ENCODE peak calls at places on chromosome 10, in eight cellular contexts. L, U, T, H, S, J, I and N are unnamed samples. For H3K9me3, the result is how much of the 10 kb centered on the place peaks cover.

GRCh38 chr10:11539191-11539868 is 72.1 kb downstream of the USP6NL start:
- DNase-seq in S (no peak), I (peak), H (peak), L (no peak), U (no peak), T (no peak), J (no peak), N (no peak)

GRCh38 chr10:86645111-86645445 is 9.3 kb upstream of the OPN4 start:
- DNase-seq in H (no peak), L (no peak), T (peak), S (no peak), I (peak), J (no peak), U (no peak), N (no peak)

GRCh38 chr10:29784175-29784773 is 149.5 kb upstream of the SVIL start:
- DNase-seq in L (no peak), T (no peak), H (peak), I (peak), U (peak), S (no peak), J (peak), N (no peak)

GRCh38 chr10:86708068-86708782 is 39.9 kb downstream of the LDB3 start:
- DNase-seq in S (no peak), J (no peak), U (no peak), L (no peak), T (peak), H (no peak), I (peak), N (no peak)

GRCh38 chr10:81405399-81405798 is 469.6 kb upstream of the NRG3 start:
- DNase-seq in L (no peak), U (no peak), T (no peak), S (no peak), H (no peak), J (no peak), I (no peak), N (no peak)

GRCh38 chr10:124521429-124521871 is 59.8 kb downstream of the LHPP start:
- DNase-seq in H (no peak), J (no peak), L (no peak), U (peak), T (peak), S (no peak), I (peak), N (no peak)

GRCh38 chr10:70418229-70418628 is 14.3 kb downstream of the EIF4EBP2 start:
- DNase-seq in I (peak), T (no peak), H (peak), J (no peak), L (no peak), S (no peak), U (no peak), N (no peak)

GRCh38 chr10:30233186-30233958 is 115.7 kb downstream of the MTPAP start:
- DNase-seq in J (no peak), H (peak), L (no peak), I (peak), S (no peak), T (no peak), U (no peak), N (no peak)

GRCh38 chr10:80437227-80437626 is 16.9 kb upstream of the TSPAN14 start:
- DNase-seq in I (no peak), U (no peak), T (no peak), S (no peak), H (no peak), L (no peak), J (no peak), N (no peak)

GRCh38 chr10:98119891-98120290 is 14.6 kb upstream of the R3HCC1L start:
- DNase-seq in H (no peak), T (no peak), J (no peak), I (no peak), U (no peak), L (no peak), S (no peak), N (no peak)

GRCh38 chr10:126914561-126914960 is 9.3 kb downstream of the DOCK1 start:
- DNase-seq in L (no peak), I (no peak), J (no peak), H (no peak), T (peak), U (no peak), S (no peak), N (no peak)

GRCh38 chr10:79266543-79267312 is 80.5 kb upstream of the PPIF start:
- DNase-seq in U (peak), L (no peak), H (peak), I (peak), S (no peak), J (peak), T (peak), N (no peak)

GRCh38 chr10:121928528-121928884 is 675 bp upstream of the ATE1 start:
- DNase-seq in S (peak), I (peak), U (peak), H (peak), L (no peak), T (no peak), J (no peak), N (no peak)

GRCh38 chr10:91251430-91252056 is 31.1 kb downstream of the PCGF5 start:
- DNase-seq in H (peak), S (peak), I (no peak), U (peak), T (no peak), L (peak), J (peak), N (peak)

GRCh38 chr10:91627344-91628102 is 5.3 kb downstream of the PPP1R3C start:
- DNase-seq in S (no peak), I (peak), L (no peak), H (no peak), U (no peak), J (no peak), T (no peak), N (no peak)

GRCh38 chr10:77926566-77927342 is at the start of gene DLG5:
- DNase-seq in J (peak), S (no peak), H (peak), L (peak), I (peak), U (peak), T (peak), N (no peak)

GRCh38 chr10:59967079-59967478 is 60.7 kb upstream of the CCDC6 start:
- DNase-seq in H (no peak), I (no peak), U (no peak), L (no peak), J (no peak), T (no peak), S (no peak), N (no peak)

GRCh38 chr10:22369433-22370072 is 24.3 kb downstream of the SPAG6 start:
- DNase-seq in U (no peak), S (no peak), H (peak), T (no peak), I (no peak), L (no peak), J (no peak), N (no peak)

GRCh38 chr10:125782055-125782454 is 6.4 kb upstream of the MMP21 start:
- DNase-seq in I (no peak), L (no peak), S (no peak), U (no peak), H (no peak), J (no peak), T (peak), N (no peak)

GRCh38 chr10:116783011-116783655 is 40.8 kb upstream of the HSPA12A start:
- DNase-seq in S (no peak), J (no peak), L (no peak), I (no peak), H (peak), U (no peak), T (no peak), N (no peak)

GRCh38 chr10:32981760-32982159 is 23.7 kb upstream of the ITGB1 start:
- DNase-seq in L (no peak), I (no peak), U (peak), J (no peak), S (no peak), H (peak), T (no peak), N (no peak)

GRCh38 chr10:68559872-68560200 is 301 bp upstream of the TET1 start:
- DNase-seq in T (no peak), L (no peak), U (no peak), J (no peak), H (no peak), I (peak), S (no peak), N (no peak)

GRCh38 chr10:128751284-128751683 is 625.1 kb upstream of the MKI67 start:
- DNase-seq in I (no peak), J (no peak), H (no peak), T (no peak), U (no peak), L (no peak), S (no peak), N (no peak)

GRCh38 chr10:70626056-70626455 is 23.5 kb upstream of the PRF1 start:
- DNase-seq in J (no peak), I (no peak), T (no peak), S (no peak), H (no peak), L (no peak), U (no peak), N (no peak)

GRCh38 chr10:70890917-70891431 is 2.6 kb upstream of the PCBD1 start:
- DNase-seq in J (no peak), H (no peak), T (no peak), S (no peak), L (no peak), I (no peak), U (peak), N (no peak)

GRCh38 chr10:58775960-58776574 is 263.4 kb downstream of the BICC1 start:
- DNase-seq in S (no peak), T (no peak), H (peak), J (no peak), L (no peak), I (peak), U (no peak), N (no peak)

GRCh38 chr10:123149568-123150228 is 1.8 kb downstream of the HMX2 start:
- DNase-seq in S (no peak), L (peak), H (peak), T (peak), U (no peak), J (no peak), I (peak), N (no peak)

GRCh38 chr10:5968681-5969453 is 8.5 kb downstream of the IL15RA start:
- DNase-seq in L (no peak), T (peak), S (no peak), I (no peak), U (peak), J (peak), H (no peak), N (no peak)

GRCh38 chr10:77428776-77429395 is 208.7 kb downstream of the KCNMA1 start:
- DNase-seq in L (no peak), H (peak), S (no peak), J (peak), I (no peak), T (peak), U (peak), N (no peak)

GRCh38 chr10:51894752-51895151 is 195.4 kb upstream of the CSTF2T start:
- DNase-seq in H (peak), U (no peak), I (no peak), S (no peak), J (no peak), L (no peak), T (no peak), N (no peak)

GRCh38 chr10:61822781-61823230 is 78.7 kb upstream of the ARID5B start:
- DNase-seq in H (peak), L (no peak), U (no peak), I (no peak), T (no peak), S (no peak), J (no peak), N (no peak)

GRCh38 chr10:99328579-99329237 is 448 bp upstream of the CNNM1 start:
- DNase-seq in I (peak), H (peak), U (no peak), L (no peak), J (no peak), T (no peak), S (no peak), N (no peak)

GRCh38 chr10:78552261-78552811 is 516.4 kb upstream of the ZMIZ1 start:
- DNase-seq in U (peak), H (peak), T (peak), I (no peak), J (peak), S (no peak), L (no peak), N (no peak)

GRCh38 chr10:13335881-13336280 is 12.2 kb downstream of the SEPHS1 start:
- DNase-seq in T (no peak), H (no peak), I (no peak), J (no peak), L (no peak), U (no peak), S (no peak), N (no peak)

GRCh38 chr10:36182059-36182654 is 540.1 kb upstream of the FZD8 start:
- DNase-seq in I (peak), T (no peak), L (no peak), S (no peak), J (no peak), H (no peak), U (no peak), N (no peak)

GRCh38 chr10:36181421-36181820 is 539.3 kb upstream of the FZD8 start:
- DNase-seq in H (peak), T (no peak), S (no peak), J (no peak), U (no peak), I (no peak), L (no peak), N (no peak)

GRCh38 chr10:36183056-36183455 is 541.0 kb upstream of the FZD8 start:
- DNase-seq in U (no peak), J (no peak), T (no peak), H (no peak), S (no peak), L (no peak), I (no peak), N (no peak)

GRCh38 chr10:36185096-36185495 is 543.0 kb upstream of the FZD8 start:
- DNase-seq in H (no peak), S (no peak), T (no peak), J (no peak), I (no peak), U (no peak), L (no peak), N (no peak)

GRCh38 chr10:36183726-36184125 is 541.6 kb upstream of the FZD8 start:
- DNase-seq in T (no peak), S (no peak), U (no peak), L (no peak), J (no peak), H (peak), I (no peak), N (no peak)
- H3K9me3 ChIP-seq in T (under half), S (under half), U (under half), L (under half), J (under half), H (under half), I (under half), N (under half)

GRCh38 chr10:1158066-1158465 is 101.9 kb downstream of the WDR37 start:
- DNase-seq in S (no peak), H (no peak), I (no peak), T (no peak), U (no peak), L (no peak), J (peak), N (no peak)

GRCh38 chr10:1156616-1156886 is 100.4 kb downstream of the WDR37 start:
- DNase-seq in J (no peak), U (no peak), L (no peak), I (peak), H (no peak), S (no peak), T (no peak), N (no peak)

GRCh38 chr10:1157615-1157933 is 101.4 kb downstream of the WDR37 start:
- DNase-seq in H (no peak), U (no peak), I (peak), J (peak), L (no peak), S (no peak), T (no peak), N (no peak)

GRCh38 chr10:1155791-1156615 is 99.8 kb downstream of the WDR37 start:
- DNase-seq in J (peak), S (no peak), T (no peak), I (peak), H (no peak), L (no peak), U (no peak), N (no peak)

DNA sequence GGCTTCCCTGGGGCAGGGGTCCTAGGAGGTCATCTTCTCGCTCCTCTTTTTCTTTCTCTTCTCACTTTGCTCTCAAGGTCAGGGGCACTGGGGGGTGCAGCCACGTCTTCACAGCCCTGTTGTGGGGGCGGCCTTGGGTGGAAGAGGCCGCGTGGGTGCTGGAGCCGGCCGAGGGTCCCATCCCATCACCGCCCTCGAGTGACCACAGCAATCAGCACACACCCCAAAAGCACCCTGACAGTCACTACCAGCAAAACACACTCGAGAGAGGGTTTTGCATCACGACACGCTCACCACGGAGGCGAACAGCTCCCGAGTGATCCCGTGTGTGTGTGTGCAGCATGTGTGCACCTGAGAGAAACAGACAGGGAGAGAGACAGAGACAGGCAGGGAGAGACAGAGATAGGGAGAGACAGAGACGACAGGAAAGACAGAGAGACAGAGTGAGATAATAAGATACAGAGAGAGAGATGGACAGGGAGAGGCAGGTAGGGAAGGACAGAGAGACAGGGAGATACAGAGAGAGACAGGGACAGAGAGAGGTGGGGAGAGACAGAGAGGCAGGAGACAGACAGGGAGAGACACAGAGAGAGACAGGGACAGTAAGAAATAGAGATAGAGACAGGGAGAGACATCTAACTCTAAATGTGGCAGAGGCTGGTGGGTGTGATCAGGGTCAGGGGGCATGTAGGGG is 100.9 kb downstream of the WDR37 start:
- DNase-seq in T (no peak), J (peak), U (no peak), H (no peak), I (peak), L (no peak), S (no peak), N (no peak)
- H3K9me3 ChIP-seq in T (under half), J (under half), U (under half), H (under half), I (under half), L (under half), S (under half), N (under half)

DNA sequence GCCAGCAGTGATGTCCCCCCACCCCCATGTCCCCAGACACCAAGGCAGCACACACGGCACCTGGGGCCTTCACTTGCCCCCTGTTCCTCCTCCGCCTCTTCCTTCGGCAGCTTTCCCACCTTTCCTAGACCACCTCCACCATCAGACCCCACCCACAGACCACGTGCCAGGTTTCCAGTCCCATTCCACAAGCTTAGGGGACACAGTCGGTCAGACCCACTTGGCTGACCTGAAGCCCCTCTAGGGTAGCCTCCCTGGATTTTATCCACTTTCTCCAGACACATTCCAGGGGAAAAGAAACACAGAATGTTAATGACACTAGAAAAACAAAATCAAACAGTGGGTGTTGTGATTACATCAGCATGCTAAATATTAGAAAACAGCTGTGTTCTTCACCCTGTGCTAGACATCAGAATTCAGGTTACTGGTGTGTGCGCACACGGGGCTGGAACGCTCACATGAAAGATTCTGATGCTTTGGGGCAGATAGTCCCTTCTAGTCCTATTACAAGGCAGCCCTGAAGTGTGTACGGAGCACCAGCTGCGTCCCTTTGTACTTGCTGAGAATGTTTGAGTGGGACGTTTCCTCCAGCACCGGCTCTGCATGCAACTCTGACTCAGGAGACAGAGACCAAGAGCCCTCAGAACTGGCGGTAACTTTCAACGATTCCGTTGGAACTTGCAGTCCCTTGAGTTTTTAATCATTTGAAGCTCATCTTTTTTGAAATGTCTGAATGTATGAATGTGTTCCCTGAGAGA is 75.5 kb upstream of the PPP2R2D start:
- DNase-seq in S (no peak), I (peak), L (no peak), T (no peak), J (no peak), H (no peak), U (no peak), N (no peak)
- H3K9me3 ChIP-seq in S (under half), I (under half), L (under half), T (under half), J (under half), H (under half), U (under half), N (under half)

GRCh38 chr10:72539137-72539536 is 86.7 kb downstream of the MICU1 start:
- DNase-seq in U (no peak), H (no peak), J (no peak), S (no peak), L (no peak), T (no peak), I (no peak), N (no peak)

GRCh38 chr10:72542396-72542815 is 83.5 kb downstream of the MICU1 start:
- DNase-seq in H (no peak), U (no peak), T (no peak), J (no peak), S (no peak), L (no peak), I (no peak), N (no peak)

GRCh38 chr10:72545511-72545910 is 80.4 kb downstream of the MICU1 start:
- DNase-seq in J (no peak), S (no peak), L (no peak), T (no peak), U (no peak), I (no peak), H (no peak), N (no peak)

DNA sequence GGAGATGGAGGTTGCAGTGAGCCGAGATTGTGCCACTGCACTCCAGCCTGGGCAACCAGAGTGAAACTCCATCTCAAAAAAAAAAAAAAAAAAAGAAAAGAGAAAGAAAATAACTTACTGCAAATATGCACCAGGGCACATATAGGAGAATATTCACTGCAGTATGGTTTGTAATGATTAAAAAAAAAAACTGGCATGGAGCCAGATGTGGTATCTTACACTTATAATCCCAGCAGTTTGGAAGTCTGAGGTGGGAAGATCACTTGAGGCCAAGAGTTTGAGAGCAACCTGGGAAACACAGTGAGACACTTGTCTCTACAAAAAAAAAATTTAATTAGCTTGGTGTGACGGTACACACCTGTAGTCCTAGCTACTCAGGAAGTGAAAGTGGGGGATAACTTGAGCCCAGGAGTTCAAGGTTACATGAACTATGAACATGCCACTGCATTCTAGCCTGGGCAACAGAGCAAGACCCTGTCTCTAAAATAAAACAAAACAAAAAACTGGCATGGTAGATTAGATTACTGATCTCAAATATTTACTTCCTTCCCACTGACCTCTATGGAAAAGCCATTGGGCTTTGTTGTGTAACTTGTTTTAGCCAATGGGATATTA is 85.6 kb downstream of the MICU1 start:
- DNase-seq in S (no peak), I (no peak), H (no peak), U (no peak), L (no peak), T (no peak), J (no peak), N (no peak)
- H3K9me3 ChIP-seq in S (under half), I (under half), H (under half), U (under half), L (under half), T (under half), J (under half), N (under half)